ENCODE peak calls at places on chromosomes 6 and 20, in four cellular contexts. E is kidney tubule cell; M is activated naive CD4-positive, alpha-beta T cell treated with anti-CD3 and anti-CD28 coated beads for 36 hours; V is activated gamma-delta T cell treated with Interleukin-2 at 50 U/mL for 16 hours. T is an unnamed sample.

GRCh38 chr6:7324520-7324919 is 11.5 kb upstream of the SSR1 start:
- DNase-seq in V (no peak), M (no peak), E (no peak), T (no peak)

GRCh38 chr6:38570750-38571149 is 69.0 kb downstream of the BTBD9 start:
- DNase-seq in M (no peak), E (peak; percentile 17), V (no peak), T (no peak)

GRCh38 chr6:168675933-168676551 is 235.1 kb downstream of the SMOC2 start:
- DNase-seq in E (no peak), M (no peak), V (no peak), T (no peak)

GRCh38 chr6:136762022-136762975 is 30.0 kb downstream of the MAP3K5 start:
- DNase-seq in V (no peak), M (no peak), E (no peak), T (no peak)

GRCh38 chr20:53445276-53445675 is 148.4 kb downstream of the ZNF217 start:
- DNase-seq in E (no peak), M (no peak), V (no peak), T (no peak)

GRCh38 chr6:2949536-2950083 is 21.8 kb downstream of the SERPINB6 start:
- DNase-seq in V (no peak), M (no peak), E (no peak), T (no peak)

GRCh38 chr6:160974304-160974771 is 17.2 kb upstream of the MAP3K4 start:
- DNase-seq in E (peak; percentile 82), M (no peak), V (no peak), T (no peak)

GRCh38 chr6:5173862-5174643 is 86.7 kb downstream of the LYRM4 start:
- DNase-seq in M (peak; percentile 84), V (peak; percentile 41), E (no peak), T (peak; percentile 52)

GRCh38 chr20:63315982-63316491 is 23.1 kb downstream of the COL20A1 start:
- DNase-seq in E (no peak), M (peak; percentile 1), V (no peak), T (no peak)

GRCh38 chr6:43774776-43775583 is 5.0 kb downstream of the VEGFA start:
- DNase-seq in V (peak; percentile 37), M (peak; percentile 73), E (peak; percentile 69), T (peak; percentile 61)

GRCh38 chr6:150252714-150253444 is 110.0 kb downstream of the PPP1R14C start:
- DNase-seq in M (no peak), V (no peak), E (peak; percentile 83), T (no peak)

GRCh38 chr6:157144861-157145260 is 178.5 kb downstream of the TMEM242 start:
- DNase-seq in M (no peak), V (no peak), E (no peak), T (no peak)

GRCh38 chr6:25980935-25981334 is 18.3 kb downstream of the TRIM38 start:
- DNase-seq in E (no peak), M (no peak), V (no peak), T (no peak)

GRCh38 chr6:5645275-5645674 is 361.4 kb downstream of the NRN1 start:
- DNase-seq in E (no peak), V (no peak), M (no peak), T (no peak)

GRCh38 chr20:39876974-39877615 is 811.9 kb downstream of the MAFB start:
- DNase-seq in M (no peak), V (no peak), E (no peak), T (no peak)

GRCh38 chr6:75436869-75437268 is 56.7 kb downstream of the FILIP1 start:
- DNase-seq in V (no peak), E (no peak), M (no peak), T (no peak)

GRCh38 chr20:18835850-18836249 is 22.3 kb downstream of the SCP2D1 start:
- DNase-seq in E (no peak), V (no peak), M (no peak), T (no peak)

GRCh38 chr20:41619360-41620115 is 1.4 kb upstream of the CHD6 start:
- DNase-seq in V (no peak), M (no peak), E (no peak), T (no peak)

GRCh38 chr20:60935971-60936370 is 316.1 kb upstream of the CDH4 start:
- DNase-seq in E (no peak), V (no peak), M (no peak), T (no peak)

GRCh38 chr6:50555982-50556381 is 157.3 kb upstream of the TFAP2D start:
- DNase-seq in V (no peak), M (no peak), E (no peak), T (no peak)

GRCh38 chr6:154411076-154411475 is 54.5 kb upstream of the IPCEF1 start:
- DNase-seq in M (no peak), E (no peak), V (no peak), T (no peak)

GRCh38 chr6:11595903-11596302 is 58.4 kb downstream of the TMEM170B start:
- DNase-seq in V (no peak), E (peak; percentile 43), M (no peak), T (no peak)

GRCh38 chr6:41600499-41601247 is 37.6 kb upstream of the MDFI start:
- DNase-seq in E (no peak), M (no peak), V (no peak), T (no peak)

GRCh38 chr6:26124550-26125014 is 37.4 kb downstream of the HFE start:
- DNase-seq in M (no peak), E (no peak), V (no peak), T (no peak)

GRCh38 chr6:118968416-118968815 is 33.5 kb upstream of the MCM9 start:
- DNase-seq in M (no peak), V (no peak), E (peak; percentile 27), T (no peak)

GRCh38 chr6:45297302-45297701 is 30.8 kb upstream of the RUNX2 start:
- DNase-seq in M (no peak), E (no peak), V (no peak), T (no peak)

T was measured in GM18507.